ENCODE peak calls at places on chromosomes 4 and X, in nine cellular contexts. L is mucosa of descending colon, N is choroid plexus epithelial cell, I is astrocyte of the cerebellum, A is Calu3, D is RWPE1, P is DND-41, Y is ascending aorta, O is PC-3. X is an unnamed sample.

GRCh38 chr4:32858971-32859370 is 2138.8 kb downstream of the PCDH7 start:
- DNase-seq in Y (no peak), L (no peak), P (no peak), I (peak; percentile 32), N (peak; percentile 67), D (peak; percentile 27), O (peak; percentile 83), A (no peak), X (no peak)

GRCh38 chr4:62871057-62871456 is 1538.2 kb downstream of the TECRL start:
- DNase-seq in P (no peak), O (peak; percentile 67), A (no peak), L (no peak), Y (no peak), N (no peak), D (no peak), I (no peak), X (no peak)

GRCh38 chr4:5456296-5456845 is 252.0 kb downstream of the EVC2 start:
- DNase-seq in O (no peak), P (no peak), I (no peak), L (no peak), N (no peak), D (no peak), Y (no peak), A (no peak), X (no peak)

GRCh38 chr4:73213917-73214663 is 44.5 kb downstream of the ANKRD17 start:
- DNase-seq in P (no peak), I (no peak), L (no peak), O (peak; percentile 14), A (no peak), N (peak; percentile 62), D (no peak), Y (no peak), X (no peak)

GRCh38 chr4:10589308-10589707 is 95.3 kb downstream of the CLNK start:
- DNase-seq in Y (no peak), N (peak; percentile 49), A (no peak), I (no peak), L (no peak), O (no peak), P (no peak), D (no peak), X (no peak)

GRCh38 chr4:108834167-108834566 is 71.3 kb upstream of the ETNPPL start:
- DNase-seq in O (peak; percentile 9), N (peak; percentile 40), I (peak; percentile 20), A (no peak), D (peak; percentile 72), P (no peak), Y (no peak), L (no peak), X (no peak)

GRCh38 chr4:81199831-81200230 is 15.2 kb downstream of the PRKG2 start:
- DNase-seq in P (no peak), Y (no peak), D (no peak), I (no peak), L (no peak), N (no peak), O (no peak), A (no peak), X (no peak)

GRCh38 chrX:128653524-128653923 is 601.3 kb upstream of the ACTRT1 start:
- DNase-seq in I (no peak), Y (no peak), O (no peak), N (no peak), D (no peak), A (no peak), L (no peak), P (no peak), X (no peak)

GRCh38 chr4:94365304-94365703 is 22.7 kb upstream of the HPGDS start:
- DNase-seq in I (no peak), N (peak; percentile 20), P (no peak), D (no peak), O (peak; percentile 62), L (no peak), Y (no peak), A (no peak), X (no peak)

GRCh38 chr4:173530326-173531062 is 465 bp upstream of the HAND2 start:
- DNase-seq in N (no peak), O (no peak), D (no peak), I (no peak), P (no peak), L (no peak), A (no peak), Y (no peak), X (peak; percentile 46)

GRCh38 chrX:35826503-35826902 is 28.4 kb downstream of the MAGEB16 start:
- DNase-seq in L (no peak), Y (no peak), A (peak; percentile 59), O (peak; percentile 60), N (no peak), I (no peak), P (no peak), D (no peak), X (no peak)

GRCh38 chrX:70432936-70433847 is 10.1 kb downstream of the GDPD2 start:
- DNase-seq in O (no peak), P (no peak), Y (no peak), I (no peak), D (no peak), L (no peak), A (no peak), N (no peak), X (no peak)

GRCh38 chr4:90187148-90187884 is 60.1 kb downstream of the CCSER1 start:
- DNase-seq in O (no peak), P (no peak), I (no peak), A (no peak), Y (no peak), L (no peak), D (no peak), N (no peak), X (no peak)

GRCh38 chr4:91502365-91502764 is 801.4 kb upstream of the GRID2 start:
- DNase-seq in P (no peak), A (peak; percentile 19), N (peak; percentile 5), I (no peak), O (peak; percentile 45), L (no peak), Y (no peak), D (no peak), X (no peak)
- TF ChIP-seq CTCF in P (no peak), A (peak; percentile 31), N (no peak), I (peak; percentile 23), O (peak; percentile 55), L (no peak), Y (no peak), D (no peak), X (no peak)

GRCh38 chr4:185128272-185129119 is 14.6 kb upstream of the SLC25A4 start:
- DNase-seq in Y (no peak), A (peak; percentile 24), O (no peak), L (peak; percentile 34), D (peak; percentile 35), N (peak; percentile 14), P (no peak), I (no peak), X (no peak)
- TF ChIP-seq CTCF in Y (no peak), A (no peak), O (no peak), L (no peak), D (no peak), N (no peak), P (no peak), I (no peak), X (peak; percentile 35)

GRCh38 chr4:77075869-77076801 is at the start of gene CCNI:
- DNase-seq in P (peak; percentile 93), N (peak; percentile 98), L (peak; percentile 96), O (peak; percentile 91), I (peak; percentile 95), Y (peak; percentile 77), D (peak; percentile 94), A (peak; percentile 91), X (peak; percentile 97)

GRCh38 chr4:77076889-77077635 is 1.3 kb upstream of the CCNI start:
- DNase-seq in P (no peak), D (no peak), Y (no peak), I (no peak), N (no peak), L (no peak), A (no peak), O (no peak), X (no peak)

GRCh38 chr4:77073106-77073858 is 2.5 kb downstream of the CCNI start:
- DNase-seq in N (peak; percentile 61), A (no peak), I (no peak), Y (no peak), O (no peak), L (no peak), D (no peak), P (no peak), X (no peak)

GRCh38 chr4:77073981-77074865 is 1.6 kb downstream of the CCNI start:
- DNase-seq in I (no peak), A (no peak), O (no peak), L (no peak), Y (no peak), P (no peak), D (peak; percentile 4), N (no peak), X (no peak)

DNA sequence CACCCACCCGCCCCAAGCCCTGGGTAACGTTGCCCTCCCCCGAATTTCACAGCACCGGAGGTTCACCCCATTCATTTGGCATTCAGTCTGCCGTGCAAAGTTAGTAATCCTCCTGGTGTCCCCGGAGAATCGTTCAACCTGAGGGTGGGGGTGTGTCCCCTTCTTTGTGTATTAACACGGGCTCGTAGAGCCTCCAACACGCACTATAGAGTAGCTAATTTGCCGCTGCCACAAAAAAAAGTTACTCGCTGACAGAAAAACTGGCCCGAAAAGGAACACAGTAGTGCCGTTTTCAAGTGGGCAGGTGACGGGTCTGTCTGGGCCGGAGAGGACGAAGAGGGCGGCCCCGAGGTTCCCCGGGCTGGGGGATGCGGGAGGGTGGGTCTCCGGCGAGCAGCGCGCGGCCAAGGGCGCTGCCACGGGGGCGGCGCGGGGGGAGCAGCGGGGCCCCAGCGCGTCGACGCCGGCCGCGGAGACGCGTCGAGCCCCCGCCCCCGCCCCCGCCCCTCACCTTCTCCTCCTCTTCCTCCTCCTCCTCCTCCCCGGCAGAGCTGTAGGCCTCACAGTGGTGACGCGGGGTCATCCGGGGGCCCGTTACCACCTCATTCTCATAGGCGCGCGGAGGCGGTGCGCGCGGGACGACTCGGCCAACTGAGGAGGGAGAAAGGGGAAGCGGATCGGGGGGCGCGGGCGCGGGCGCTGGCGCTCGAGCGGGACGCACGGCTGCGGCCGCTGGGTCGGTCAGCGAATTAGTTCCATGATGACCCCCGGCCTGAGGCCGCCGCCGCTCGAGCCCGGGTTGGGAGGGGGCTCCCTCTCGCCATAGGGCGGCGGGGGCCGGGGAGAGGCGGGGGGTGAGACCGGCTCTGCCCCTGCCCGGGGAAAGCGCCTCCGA is 581 bp downstream of the CCNI start:
- DNase-seq in I (no peak), A (peak; percentile 62), O (peak; percentile 49), Y (peak; percentile 49), P (peak; percentile 89), L (peak; percentile 82), D (peak; percentile 36), N (peak; percentile 71), X (peak; percentile 44)
- TF ChIP-seq CTCF in I (no peak), A (no peak), O (no peak), Y (no peak), P (no peak), L (no peak), D (no peak), N (no peak), X (no peak)

DNA sequence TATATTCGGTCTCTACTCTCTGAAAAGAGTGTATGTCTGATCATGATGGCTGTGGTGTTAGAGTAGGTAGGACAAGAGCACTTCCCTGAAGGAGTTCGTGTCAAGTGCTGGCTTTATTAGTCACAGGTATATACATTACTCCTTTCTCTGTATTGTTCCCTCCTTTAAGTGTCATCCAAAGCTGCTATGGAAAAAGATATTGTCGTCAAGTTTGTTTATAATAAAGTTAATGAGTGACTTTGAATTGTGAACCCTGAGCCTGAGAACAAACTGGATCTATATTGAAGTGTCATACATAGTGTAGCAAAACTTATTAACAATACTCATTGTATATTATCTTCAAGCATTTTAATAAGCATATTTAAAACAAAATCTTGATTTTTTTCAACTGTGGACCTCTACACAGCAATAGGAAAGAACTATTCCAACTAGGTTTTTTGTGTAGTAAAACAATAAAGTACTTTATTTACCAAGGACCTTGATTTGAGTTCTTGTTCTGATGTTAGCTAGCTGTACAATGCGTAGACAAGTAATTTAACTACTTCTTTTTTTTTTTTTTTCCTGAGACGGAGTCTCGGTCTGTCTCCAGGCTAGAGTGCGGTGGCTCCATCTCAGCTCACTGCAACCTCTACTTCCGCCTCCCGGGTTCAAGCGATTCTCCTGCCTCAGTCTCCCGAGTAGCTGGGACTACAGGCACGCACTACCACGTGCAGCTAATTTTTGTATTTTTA is 177.7 kb downstream of the RAPGEF2 start:
- DNase-seq in N (no peak), A (no peak), O (no peak), P (no peak), Y (no peak), D (no peak), L (peak; percentile 34), I (no peak), X (no peak)
- TF ChIP-seq CTCF in N (no peak), A (no peak), O (no peak), P (no peak), Y (no peak), D (no peak), L (no peak), I (no peak), X (no peak)